ENCODE peak calls at places on chromosomes 2 and 18, in ten cellular contexts. C is activated CD8-positive, alpha-beta memory T cell treated with anti-CD3 and anti-CD28 coated beads for 48 hours; X is neural progenitor cell; R is WTC11; P is HEK293T; Z is naive B cell; Q is cardiac septum; B is stimulated activated CD4-positive, alpha-beta T cell treated with anti-CD3 and anti-CD28 coated beads, Interleukin-2, amount 100 ng/mL, for 48 hours; I is 8988T; O is NCI-H226. F is an unnamed sample.

GRCh38 chr2:196431957-196432356 is 207.6 kb upstream of the CCDC150 start:
- DNase-seq in C (no peak), X (peak), R (peak), P (peak), Z (no peak), Q (no peak), B (no peak), I (no peak), O (no peak), F (no peak)

GRCh38 chr2:143559202-143559601 is 430.0 kb downstream of the ARHGAP15 start:
- DNase-seq in C (no peak), X (no peak), R (no peak), P (no peak), Z (no peak), Q (no peak), B (no peak), I (no peak), O (no peak), F (no peak)

GRCh38 chr2:60472026-60472425 is 81.4 kb downstream of the BCL11A start:
- DNase-seq in C (no peak), X (no peak), R (no peak), P (no peak), Z (no peak), Q (no peak), B (no peak), I (no peak), O (no peak), F (no peak)

GRCh38 chr2:46564811-46565241 is 85.5 kb downstream of the TMEM247 start:
- DNase-seq in C (no peak), X (no peak), R (no peak), P (no peak), Z (no peak), Q (no peak), B (no peak), I (no peak), O (no peak), F (no peak)

GRCh38 chr2:10097352-10098148 is 17.3 kb upstream of the CYS1 start:
- DNase-seq in C (no peak), X (peak), R (peak), P (peak), Z (no peak), Q (peak), B (peak), I (peak), O (peak), F (no peak)

GRCh38 chr2:9110893-9111569 is 95.6 kb upstream of the ASAP2 start:
- DNase-seq in C (no peak), X (peak), R (peak), P (peak), Z (no peak), Q (no peak), B (no peak), I (no peak), O (no peak), F (no peak)

GRCh38 chr18:63505566-63506335 is 29.0 kb downstream of the SERPINB5 start:
- DNase-seq in C (no peak), X (peak), R (peak), P (peak), Z (peak), Q (no peak), B (peak), I (peak), O (no peak), F (no peak)

GRCh38 chr2:182447163-182447562 is 20.3 kb upstream of the PDE1A start:
- DNase-seq in C (no peak), X (no peak), R (no peak), P (no peak), Z (no peak), Q (no peak), B (no peak), I (no peak), O (no peak), F (no peak)